ENCODE peak calls at places on chromosomes 1 and 21, in seven cellular contexts. C, S, M, H, B, Z and U are unnamed samples.

GRCh38 chr1:30323352-30323751 is 400.0 kb downstream of the MATN1 start:
- DNase-seq in C (no peak), S (no peak), M (no peak), H (no peak), B (no peak), Z (no peak), U (no peak)

GRCh38 chr1:24308365-24309015 is 10.7 kb upstream of the GRHL3 start:
- DNase-seq in C (peak), S (no peak), M (no peak), H (no peak), B (no peak), Z (no peak), U (peak)

GRCh38 chr1:235017719-235018118 is 110.9 kb downstream of the TOMM20 start:
- DNase-seq in C (peak), S (no peak), M (no peak), H (no peak), B (no peak), Z (no peak), U (no peak)

GRCh38 chr1:232033285-232033684 is 406.7 kb downstream of the DISC1 start:
- DNase-seq in C (no peak), S (no peak), M (no peak), H (peak), B (no peak), Z (no peak), U (no peak)

GRCh38 chr21:26883768-26884167 is 38.6 kb upstream of the ADAMTS1 start:
- DNase-seq in C (peak), S (no peak), M (no peak), H (no peak), B (no peak), Z (no peak), U (no peak)

GRCh38 chr21:38992737-38993136 is 187.0 kb downstream of the ETS2 start:
- DNase-seq in C (no peak), S (no peak), M (no peak), H (no peak), B (no peak), Z (no peak), U (no peak)

GRCh38 chr1:40302475-40302874 is 14.6 kb downstream of the COL9A2 start:
- DNase-seq in C (no peak), S (no peak), M (no peak), H (no peak), B (no peak), Z (no peak), U (no peak)

GRCh38 chr1:196114193-196114592 is 494.0 kb downstream of the KCNT2 start:
- DNase-seq in C (no peak), S (no peak), M (no peak), H (no peak), B (no peak), Z (no peak), U (no peak)

GRCh38 chr1:17400725-17401341 is 28.8 kb downstream of the PADI6 start:
- DNase-seq in C (no peak), S (no peak), M (no peak), H (no peak), B (no peak), Z (no peak), U (no peak)

GRCh38 chr1:145849356-145850165 is 4.1 kb downstream of the NUDT17 start:
- DNase-seq in C (peak), S (no peak), M (peak), H (no peak), B (no peak), Z (no peak), U (peak)

GRCh38 chr1:42214447-42214871 is 49.9 kb upstream of the GUCA2A start:
- DNase-seq in C (peak), S (no peak), M (peak), H (peak), B (no peak), Z (no peak), U (no peak)

GRCh38 chr1:22918644-22919043 is 54.0 kb downstream of the LACTBL1 start:
- DNase-seq in C (no peak), S (no peak), M (no peak), H (no peak), B (no peak), Z (no peak), U (no peak)

GRCh38 chr1:10701145-10701544 is 95.3 kb downstream of the CASZ1 start:
- DNase-seq in C (no peak), S (no peak), M (no peak), H (peak), B (no peak), Z (no peak), U (no peak)

GRCh38 chr21:42093991-42094417 is 22.9 kb downstream of the UMODL1 start:
- DNase-seq in C (peak), S (no peak), M (peak), H (no peak), B (no peak), Z (no peak), U (no peak)

GRCh38 chr1:45802343-45803298 is 791 bp upstream of the MAST2 start:
- DNase-seq in C (peak), S (no peak), M (peak), H (peak), B (peak), Z (no peak), U (peak)

GRCh38 chr1:65722461-65722860 is 70.2 kb upstream of the PDE4B start:
- DNase-seq in C (no peak), S (no peak), M (no peak), H (no peak), B (no peak), Z (no peak), U (no peak)

GRCh38 chr1:160082926-160083325 is 1.6 kb downstream of the KCNJ9 start:
- DNase-seq in C (no peak), S (no peak), M (no peak), H (no peak), B (no peak), Z (no peak), U (no peak)

GRCh38 chr21:41837756-41838297 is 41.3 kb downstream of the PRDM15 start:
- DNase-seq in C (no peak), S (no peak), M (no peak), H (no peak), B (no peak), Z (no peak), U (no peak)

GRCh38 chr1:162007485-162007884 is 16.2 kb downstream of the OLFML2B start:
- DNase-seq in C (no peak), S (no peak), M (no peak), H (no peak), B (no peak), Z (no peak), U (no peak)

GRCh38 chr1:147542549-147542857 is 1.2 kb downstream of the BCL9 start:
- DNase-seq in C (no peak), S (no peak), M (no peak), H (no peak), B (no peak), Z (no peak), U (no peak)

GRCh38 chr1:99704356-99704816 is 58.5 kb downstream of the PALMD start:
- DNase-seq in C (no peak), S (no peak), M (no peak), H (no peak), B (no peak), Z (no peak), U (no peak)

GRCh38 chr1:53524428-53525400 is 65.5 kb downstream of the DMRTB1 start:
- DNase-seq in C (no peak), S (no peak), M (no peak), H (no peak), B (no peak), Z (no peak), U (no peak)

GRCh38 chr1:198657550-198658064 is 18.8 kb downstream of the PTPRC start:
- DNase-seq in C (peak), S (no peak), M (peak), H (no peak), B (no peak), Z (no peak), U (no peak)

GRCh38 chr1:54006508-54006907 is 11.5 kb downstream of the LDLRAD1 start:
- DNase-seq in C (no peak), S (no peak), M (no peak), H (no peak), B (no peak), Z (no peak), U (no peak)

GRCh38 chr21:17051054-17051453 is 461.8 kb upstream of the CXADR start:
- DNase-seq in C (no peak), S (no peak), M (no peak), H (no peak), B (no peak), Z (no peak), U (no peak)

GRCh38 chr1:2548068-2548589 is 8.0 kb upstream of the TNFRSF14 start:
- DNase-seq in C (peak), S (peak), M (peak), H (no peak), B (peak), Z (peak), U (no peak)

GRCh38 chr1:72003092-72003491 is 279.2 kb downstream of the NEGR1 start:
- DNase-seq in C (no peak), S (no peak), M (no peak), H (no peak), B (no peak), Z (no peak), U (no peak)

GRCh38 chr1:200107004-200107470 is 79.5 kb downstream of the NR5A2 start:
- DNase-seq in C (peak), S (no peak), M (no peak), H (no peak), B (no peak), Z (no peak), U (no peak)

GRCh38 chr1:198686069-198686728 is 47.4 kb downstream of the PTPRC start:
- DNase-seq in C (peak), S (no peak), M (peak), H (no peak), B (no peak), Z (no peak), U (no peak)

GRCh38 chr1:167344605-167345385 is 124.1 kb downstream of the POU2F1 start:
- DNase-seq in C (no peak), S (no peak), M (no peak), H (no peak), B (no peak), Z (no peak), U (no peak)

GRCh38 chr1:160436975-160437374 is 36.6 kb downstream of the VANGL2 start:
- DNase-seq in C (no peak), S (no peak), M (no peak), H (no peak), B (no peak), Z (no peak), U (no peak)

GRCh38 chr1:54327386-54328116 is 78.6 kb downstream of the SSBP3 start:
- DNase-seq in C (peak), S (no peak), M (no peak), H (no peak), B (no peak), Z (no peak), U (no peak)

GRCh38 chr21:16468191-16468590 is 738.4 kb downstream of the USP25 start:
- DNase-seq in C (no peak), S (no peak), M (no peak), H (no peak), B (no peak), Z (no peak), U (no peak)

GRCh38 chr1:12195416-12195815 is 28.6 kb downstream of the TNFRSF1B start:
- DNase-seq in C (no peak), S (no peak), M (no peak), H (no peak), B (no peak), Z (no peak), U (no peak)

GRCh38 chr1:66207484-66207883 is 326.5 kb upstream of the SGIP1 start:
- DNase-seq in C (peak), S (no peak), M (no peak), H (no peak), B (no peak), Z (no peak), U (no peak)

GRCh38 chr1:119308130-119308529 is 60.5 kb upstream of the HAO2 start:
- DNase-seq in C (no peak), S (no peak), M (no peak), H (no peak), B (no peak), Z (no peak), U (no peak)

GRCh38 chr1:59978026-59978425 is 51.5 kb upstream of the CYP2J2 start:
- DNase-seq in C (no peak), S (no peak), M (no peak), H (no peak), B (no peak), Z (no peak), U (no peak)

GRCh38 chr1:91555821-91556531 is 55.3 kb downstream of the CDC7 start:
- DNase-seq in C (peak), S (peak), M (no peak), H (no peak), B (no peak), Z (peak), U (no peak)